ENCODE peak calls at places on chromosomes 13 and 19, in four cellular contexts. One of them, this sample, is unnamed.

GRCh38 chr19:45037393-45038169 is 1.3 kb upstream of the CLASRP start:
- DNase-seq in A549: no peak
- DNase-seq in HepG2: no peak
- DNase-seq in K562: no peak
- DNase-seq in this sample: no peak

GRCh38 chr13:81957121-81957520 is 1616.2 kb upstream of the SPRY2 start:
- DNase-seq in A549: no peak
- DNase-seq in HepG2: peak
- DNase-seq in K562: no peak
- DNase-seq in this sample: no peak

GRCh38 chr19:7088999-7089398 is 19.5 kb downstream of the ZNF557 start:
- DNase-seq in A549: no peak
- DNase-seq in HepG2: no peak
- DNase-seq in K562: no peak
- DNase-seq in this sample: no peak

GRCh38 chr19:32748497-32748896 is 28.9 kb downstream of the TDRD12 start:
- DNase-seq in K562: peak
- DNase-seq in HepG2: peak
- DNase-seq in A549: peak
- DNase-seq in this sample: no peak

GRCh38 chr19:50001775-50002174 is 23.4 kb downstream of the VRK3 start:
- DNase-seq in A549: no peak
- DNase-seq in K562: no peak
- DNase-seq in HepG2: no peak
- DNase-seq in this sample: no peak

GRCh38 chr19:54883228-54883627 is 9.2 kb downstream of the FCAR start:
- DNase-seq in K562: no peak
- DNase-seq in HepG2: no peak
- DNase-seq in A549: no peak
- DNase-seq in this sample: no peak

GRCh38 chr19:47377801-47378200 is 28.7 kb downstream of the DHX34 start:
- DNase-seq in A549: no peak
- DNase-seq in K562: no peak
- DNase-seq in HepG2: no peak
- DNase-seq in this sample: no peak

GRCh38 chr13:50697746-50698526 is 145.6 kb downstream of the DLEU7 start:
- DNase-seq in K562: no peak
- DNase-seq in HepG2: no peak
- DNase-seq in A549: no peak
- DNase-seq in this sample: no peak

GRCh38 chr13:114097893-114098688 is 34.3 kb downstream of the RASA3 start:
- DNase-seq in HepG2: no peak
- DNase-seq in K562: no peak
- DNase-seq in A549: no peak
- DNase-seq in this sample: no peak

GRCh38 chr13:30925429-30925828 is 7.0 kb upstream of the TEX26 start:
- DNase-seq in K562: no peak
- DNase-seq in HepG2: no peak
- DNase-seq in A549: no peak
- DNase-seq in this sample: no peak

GRCh38 chr19:22602631-22603272 is 31.4 kb upstream of the ZNF492 start:
- DNase-seq in A549: no peak
- DNase-seq in K562: no peak
- DNase-seq in HepG2: no peak
- DNase-seq in this sample: no peak

DNA sequence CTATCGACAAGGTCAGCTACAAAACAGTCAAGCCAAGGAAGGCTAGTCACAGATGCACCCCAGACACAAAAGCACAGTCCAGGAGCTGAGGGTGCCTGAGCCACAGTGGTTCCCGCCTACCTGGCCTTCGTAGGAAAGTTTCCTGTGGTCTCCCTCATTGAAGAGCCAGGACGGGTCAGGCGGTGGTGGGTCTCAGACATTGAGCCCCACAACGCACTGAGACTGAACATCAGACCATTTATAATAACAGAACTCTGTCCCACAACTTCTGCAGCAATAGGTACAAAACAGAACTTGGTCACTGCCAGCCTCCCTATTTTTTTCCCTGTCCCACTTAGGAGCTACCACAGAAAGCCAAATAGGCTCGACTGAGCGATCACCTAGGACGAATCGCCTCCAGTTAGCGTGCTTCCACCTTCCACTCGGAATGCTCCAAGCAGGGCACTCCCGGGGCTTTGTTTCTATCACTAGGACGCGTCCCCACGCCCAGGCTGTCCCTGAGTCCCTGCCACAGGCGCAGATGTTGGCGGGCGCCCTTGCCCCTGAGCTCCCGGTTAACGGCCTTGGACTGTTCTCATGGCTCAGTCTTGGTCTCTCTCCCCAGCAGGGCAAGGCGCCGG is 640 bp upstream of the ZNF544 start:
- DNase-seq in HepG2: no peak
- DNase-seq in K562: peak
- DNase-seq in A549: no peak
- DNase-seq in this sample: no peak
- TF ChIP-seq MAZ in HepG2: no peak
- TF ChIP-seq MAZ in K562: no peak
- TF ChIP-seq MAZ in A549: no peak
- TF ChIP-seq MAZ in this sample: no peak

DNA sequence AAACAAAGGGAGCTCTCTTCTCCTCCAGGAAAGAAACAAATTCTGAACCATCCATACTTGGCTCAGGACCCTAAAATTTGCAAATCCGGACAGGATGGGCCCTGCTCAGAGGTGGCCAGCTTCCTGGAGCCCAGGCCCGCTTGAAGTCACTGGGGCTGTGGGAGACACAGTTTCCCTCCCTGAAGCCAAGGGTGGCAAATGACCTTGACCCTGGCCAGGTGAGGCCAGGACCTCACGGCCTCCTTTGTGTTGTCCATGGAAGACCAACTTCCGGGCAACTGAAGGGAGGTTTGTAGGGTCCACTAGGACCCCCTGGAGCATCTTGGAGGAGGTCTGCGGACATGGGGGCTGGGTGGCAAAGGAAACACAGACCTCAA is 5.5 kb downstream of the NANOS3 start:
- DNase-seq in HepG2: no peak
- DNase-seq in K562: no peak
- DNase-seq in A549: no peak
- DNase-seq in this sample: no peak
- TF ChIP-seq MAZ in HepG2: no peak
- TF ChIP-seq MAZ in K562: no peak
- TF ChIP-seq MAZ in A549: no peak
- TF ChIP-seq MAZ in this sample: no peak

GRCh38 chr19:17555929-17556813 is 722 bp downstream of the COLGALT1 start:
- DNase-seq in K562: peak
- DNase-seq in A549: peak
- DNase-seq in HepG2: no peak
- DNase-seq in this sample: peak

GRCh38 chr19:17550076-17550667 is 5.3 kb upstream of the COLGALT1 start:
- DNase-seq in A549: no peak
- DNase-seq in K562: no peak
- DNase-seq in HepG2: no peak
- DNase-seq in this sample: no peak

GRCh38 chr19:17555480-17555928 is at the start of gene COLGALT1:
- DNase-seq in HepG2: peak
- DNase-seq in K562: peak
- DNase-seq in A549: peak
- DNase-seq in this sample: peak

GRCh38 chr19:17554968-17555479 is 425 bp upstream of the COLGALT1 start:
- DNase-seq in HepG2: no peak
- DNase-seq in K562: no peak
- DNase-seq in A549: no peak
- DNase-seq in this sample: no peak

DNA sequence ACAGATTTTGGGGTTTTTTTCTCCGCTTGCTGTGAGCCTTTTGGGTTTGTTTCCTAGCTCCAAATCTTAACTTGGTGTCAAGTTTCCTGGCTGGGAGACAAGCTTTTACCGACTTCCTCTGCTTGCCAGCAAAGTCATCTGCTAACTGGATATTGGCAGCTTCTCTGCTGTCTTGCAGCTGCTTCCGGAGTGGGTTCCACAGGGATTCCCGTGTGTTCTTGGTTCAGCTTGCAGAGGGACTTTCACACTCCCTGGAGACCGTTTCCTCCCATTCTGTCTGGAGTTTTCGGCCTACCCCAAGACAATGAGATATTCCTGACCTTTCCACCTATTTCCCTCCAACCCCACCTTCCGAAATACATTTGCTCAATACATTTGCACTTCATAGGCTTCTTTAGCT is 2.2 kb upstream of the COLGALT1 start:
- DNase-seq in K562: peak
- DNase-seq in A549: no peak
- DNase-seq in HepG2: no peak
- DNase-seq in this sample: peak
- TF ChIP-seq MAZ in K562: peak
- TF ChIP-seq MAZ in A549: no peak
- TF ChIP-seq MAZ in HepG2: no peak
- TF ChIP-seq MAZ in this sample: no peak

DNA sequence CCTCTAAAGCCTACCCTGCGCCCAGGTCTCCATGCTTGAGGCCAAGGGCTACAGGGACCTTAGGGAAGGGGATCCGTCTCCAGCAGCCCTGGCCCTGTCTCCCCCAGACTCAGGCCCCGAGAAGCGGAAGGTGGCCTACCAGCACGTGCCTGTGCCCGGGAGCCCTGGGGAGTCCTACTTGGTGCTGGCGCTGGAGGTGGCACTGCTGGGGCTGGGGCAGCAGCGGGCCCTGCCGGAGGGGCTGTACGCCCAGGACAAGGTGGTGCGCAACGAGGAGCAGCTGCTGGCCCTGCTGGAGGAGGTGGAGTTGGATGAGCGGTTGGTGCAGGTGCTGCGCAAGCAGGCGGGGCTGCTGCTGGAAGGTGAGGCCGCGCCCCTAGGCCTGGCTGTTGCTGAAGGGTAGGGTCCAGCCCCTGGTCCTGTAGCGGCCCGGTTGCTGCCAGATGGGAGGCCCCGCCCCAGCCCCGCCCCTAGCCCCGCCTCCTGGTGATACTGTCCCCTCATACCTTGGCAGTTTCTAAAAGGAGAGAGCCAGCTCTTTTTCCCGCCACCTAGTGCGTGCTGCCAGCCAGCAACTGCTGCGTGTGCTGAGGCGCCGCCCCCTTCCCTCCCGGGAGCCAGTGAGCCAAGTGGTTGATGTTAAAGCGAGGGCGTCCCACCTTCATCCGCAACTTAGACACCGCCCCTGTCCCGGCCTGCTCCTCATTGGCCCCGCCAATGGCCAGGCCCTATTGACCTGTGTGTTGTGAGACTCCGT is 22.6 kb downstream of the ZSWIM4 start:
- DNase-seq in HepG2: no peak
- DNase-seq in A549: no peak
- DNase-seq in K562: peak
- DNase-seq in this sample: no peak
- TF ChIP-seq MAZ in HepG2: no peak
- TF ChIP-seq MAZ in A549: no peak
- TF ChIP-seq MAZ in K562: no peak
- TF ChIP-seq MAZ in this sample: no peak

DNA sequence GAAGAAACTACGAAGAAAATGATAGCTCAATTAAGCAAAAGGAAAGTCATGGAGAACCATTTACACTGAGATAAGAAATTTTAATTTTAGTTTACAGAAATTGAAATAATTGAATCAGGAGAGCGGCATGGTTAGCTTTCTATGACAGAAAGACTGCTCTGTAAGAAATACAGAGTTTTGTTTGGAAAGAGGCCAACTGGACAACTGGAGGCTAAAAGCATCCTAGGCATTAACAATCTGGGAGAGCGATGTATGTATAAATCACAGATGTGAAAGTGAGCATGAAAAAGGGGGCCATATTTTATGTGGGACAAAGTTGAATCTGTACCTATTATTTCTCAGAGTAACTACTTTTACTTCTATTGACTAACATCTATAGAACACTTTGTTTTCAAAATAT is 1608.8 kb upstream of the PCDH20 start:
- DNase-seq in K562: no peak
- DNase-seq in HepG2: no peak
- DNase-seq in A549: no peak
- DNase-seq in this sample: peak
- TF ChIP-seq MAZ in K562: no peak
- TF ChIP-seq MAZ in HepG2: no peak
- TF ChIP-seq MAZ in A549: no peak
- TF ChIP-seq MAZ in this sample: no peak

GRCh38 chr13:72290962-72291681 is 424.1 kb upstream of the DACH1 start:
- DNase-seq in A549: no peak
- DNase-seq in K562: no peak
- DNase-seq in HepG2: no peak
- DNase-seq in this sample: no peak
- TF ChIP-seq MAZ in A549: no peak
- TF ChIP-seq MAZ in K562: no peak
- TF ChIP-seq MAZ in HepG2: no peak
- TF ChIP-seq MAZ in this sample: no peak

GRCh38 chr19:1633269-1633606 is 19.2 kb downstream of the TCF3 start:
- DNase-seq in K562: no peak
- DNase-seq in HepG2: no peak
- DNase-seq in A549: no peak
- DNase-seq in this sample: no peak
- TF ChIP-seq MAZ in K562: no peak
- TF ChIP-seq MAZ in HepG2: no peak
- TF ChIP-seq MAZ in A549: no peak
- TF ChIP-seq MAZ in this sample: no peak

This sample was measured in IMR-90.